ENCODE peak calls at places on chromosomes 12 and 14, in ten cellular contexts. Z is body of pancreas; C is HepG2; P is thoracic aorta; K is osteoblast; N is sigmoid colon; A is right lobe of liver; S is heart left ventricle; I is psoas muscle; G is effector memory CD4-positive, alpha-beta T cell. V is an unnamed sample. For H3K9me3, the result is how much of the 10 kb centered on the place peaks cover.

GRCh38 chr12:98490491-98491453 is 24.6 kb upstream of the TMPO start:
- DNase-seq in Z (peak), C (peak), P (peak), K (peak), N (peak), A (peak), S (peak), I (peak), G (peak), V (peak)

GRCh38 chr12:7354521-7354920 is 50.6 kb downstream of the ACSM4 start:
- DNase-seq in Z (no peak), C (no peak), P (no peak), K (no peak), N (no peak), A (no peak), S (no peak), I (no peak), G (no peak), V (no peak)

GRCh38 chr12:71236133-71236660 is 78.4 kb upstream of the TSPAN8 start:
- DNase-seq in Z (no peak), C (no peak), P (no peak), K (no peak), N (no peak), A (no peak), S (no peak), I (no peak), G (no peak), V (no peak)

GRCh38 chr12:11728154-11728755 is 78.8 kb downstream of the ETV6 start:
- DNase-seq in Z (no peak), C (no peak), P (no peak), K (no peak), N (no peak), A (no peak), S (no peak), I (no peak), G (no peak), V (no peak)

GRCh38 chr14:102075155-102075554 is 11.7 kb downstream of the HSP90AA1 start:
- DNase-seq in Z (no peak), C (no peak), P (no peak), K (no peak), N (no peak), A (peak), S (no peak), I (peak), G (no peak), V (no peak)

GRCh38 chr14:21476526-21476924 is 234 bp downstream of the RAB2B start:
- DNase-seq in Z (peak), C (peak), P (peak), K (no peak), N (peak), A (peak), S (peak), I (peak), G (peak), V (peak)

GRCh38 chr12:119727600-119728436 is 59.9 kb downstream of the PRKAB1 start:
- DNase-seq in Z (no peak), C (no peak), P (no peak), K (no peak), N (no peak), A (no peak), S (no peak), I (no peak), G (no peak), V (no peak)

GRCh38 chr12:114884535-114884934 is 200.6 kb upstream of the TBX3 start:
- DNase-seq in Z (no peak), C (no peak), P (no peak), K (no peak), N (no peak), A (no peak), S (no peak), I (no peak), G (no peak), V (no peak)

GRCh38 chr12:32051511-32052299 is 54.9 kb upstream of the BICD1 start:
- DNase-seq in Z (no peak), C (no peak), P (no peak), K (peak), N (no peak), A (no peak), S (no peak), I (no peak), G (no peak), V (no peak)

GRCh38 chr14:89621009-89621421 is 204.0 kb upstream of the FOXN3 start:
- DNase-seq in Z (peak), C (no peak), P (no peak), K (no peak), N (no peak), A (no peak), S (no peak), I (no peak), G (peak), V (no peak)

GRCh38 chr14:73242274-73242960 is 5.1 kb downstream of the PAPLN start:
- DNase-seq in Z (no peak), C (no peak), P (no peak), K (peak), N (no peak), A (peak), S (no peak), I (peak), G (no peak), V (no peak)

GRCh38 chr14:67729072-67729561 is 27.4 kb downstream of the RDH12 start:
- DNase-seq in Z (peak), C (peak), P (no peak), K (no peak), N (no peak), A (peak), S (no peak), I (no peak), G (no peak), V (peak)

DNA sequence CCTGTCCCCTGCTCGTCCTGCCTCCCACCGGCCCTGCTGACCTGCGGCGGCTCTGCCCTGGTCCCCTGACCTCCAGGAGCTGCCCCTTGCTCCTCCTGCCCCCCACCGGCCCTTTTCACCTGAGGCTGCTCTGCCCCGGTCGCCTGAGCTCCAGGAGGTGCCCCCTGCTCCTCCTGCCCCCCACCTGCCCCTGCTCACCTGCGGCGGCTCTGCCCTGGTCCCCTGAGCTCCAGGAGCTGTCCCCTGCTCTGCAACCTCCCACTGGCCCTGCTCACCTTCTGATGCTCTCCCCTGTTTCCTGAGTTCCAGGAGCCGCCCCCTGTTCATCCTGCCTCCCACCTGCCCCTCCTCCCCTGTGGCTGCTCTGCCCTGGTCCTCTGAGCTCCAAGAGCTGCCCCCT is 101.3 kb downstream of the TMEM121 start:
- DNase-seq in Z (no peak), C (no peak), P (no peak), K (peak), N (no peak), A (no peak), S (no peak), I (no peak), G (no peak), V (no peak)
- H3K9me3 ChIP-seq in Z (under half), C (under half), P (under half), K (under half), N (under half), A (under half), S (under half), I (under half), G (under half), V (under half)

GRCh38 chr12:28367993-28368392 is 177.7 kb downstream of the CCDC91 start:
- DNase-seq in Z (no peak), C (no peak), P (no peak), K (no peak), N (no peak), A (no peak), S (no peak), I (no peak), G (no peak), V (no peak)
- H3K9me3 ChIP-seq in Z (under half), C (under half), P (under half), K (under half), N (under half), A (under half), S (under half), I (under half), G (under half), V (under half)

GRCh38 chr14:105900398-105901160 is 374.2 kb downstream of the TMEM121 start:
- DNase-seq in Z (no peak), C (no peak), P (no peak), K (peak), N (no peak), A (no peak), S (no peak), I (peak), G (no peak), V (no peak)
- H3K9me3 ChIP-seq in Z (under half), C (under half), P (under half), K (under half), N (under half), A (under half), S (under half), I (under half), G (under half), V (under half)

DNA sequence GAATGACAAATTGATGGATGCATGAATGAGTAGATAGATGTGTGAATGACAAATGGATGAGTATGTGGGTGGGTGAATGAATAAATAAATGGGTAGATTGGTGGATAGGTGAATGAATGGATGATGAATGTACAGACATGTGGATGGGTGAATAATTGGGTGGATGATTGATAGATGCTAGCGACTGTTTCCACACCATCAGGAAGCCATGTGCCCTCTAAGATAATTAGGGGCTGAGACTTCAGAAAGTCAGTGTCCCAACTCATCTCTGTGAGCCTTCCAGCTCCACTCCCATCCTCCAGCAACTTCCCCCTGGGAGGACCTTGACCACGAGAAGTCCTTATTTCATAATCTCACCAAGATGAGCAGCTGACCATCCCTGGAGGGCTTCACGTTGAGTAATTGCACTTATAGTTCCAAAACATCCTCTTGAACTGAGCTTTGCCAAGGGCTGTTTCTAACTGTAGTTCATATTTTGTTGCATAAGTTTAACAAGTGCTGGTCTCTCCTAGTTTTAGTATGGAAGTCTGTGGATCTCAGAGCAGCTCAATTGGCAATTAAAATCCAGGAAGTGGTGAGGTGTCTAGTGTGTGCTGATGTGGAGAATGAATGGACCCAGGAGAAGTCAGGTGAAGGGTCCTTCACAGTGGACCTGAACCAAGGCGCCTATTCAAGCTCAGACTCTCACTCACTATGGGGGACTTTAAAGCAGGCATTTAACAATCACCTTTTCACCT is 295.8 kb downstream of the ADGRD1 start:
- DNase-seq in Z (no peak), C (no peak), P (no peak), K (no peak), N (peak), A (peak), S (no peak), I (peak), G (no peak), V (no peak)
- H3K9me3 ChIP-seq in Z (under half), C (under half), P (under half), K (under half), N (under half), A (under half), S (under half), I (under half), G (under half), V (under half)

GRCh38 chr12:82411561-82412230 is 53.4 kb downstream of the METTL25 start:
- DNase-seq in Z (no peak), C (no peak), P (no peak), K (no peak), N (no peak), A (no peak), S (no peak), I (no peak), G (no peak), V (no peak)
- H3K9me3 ChIP-seq in Z (under half), C (under half), P (under half), K (under half), N (under half), A (under half), S (under half), I (under half), G (under half), V (under half)

GRCh38 chr14:48857366-48857765 is 728.8 kb downstream of the RPS29 start:
- DNase-seq in Z (no peak), C (no peak), P (no peak), K (no peak), N (no peak), A (no peak), S (no peak), I (no peak), G (no peak), V (no peak)

GRCh38 chr14:48853159-48853558 is 733.0 kb downstream of the RPS29 start:
- DNase-seq in Z (no peak), C (no peak), P (no peak), K (peak), N (no peak), A (no peak), S (no peak), I (no peak), G (no peak), V (no peak)
- H3K9me3 ChIP-seq in Z (under half), C (under half), P (under half), K (under half), N (under half), A (under half), S (under half), I (under half), G (under half), V (under half)

V was measured in lung.